ENCODE peak calls at places on chromosomes 11 and 22, in nine cellular contexts. X is body of pancreas, O is neural progenitor cell, B is fibroblast of lung, Y is esophagus squamous epithelium, R is cardiac fibroblast, T is heart left ventricle, Q is psoas muscle, G is fibroblast of mammary gland. V is an unnamed sample.

GRCh38 chr11:113119074-113119473 is 157.9 kb downstream of the NCAM1 start:
- DNase-seq in X (no peak), Q (no peak), B (peak), R (no peak), O (no peak), Y (no peak), T (peak), G (no peak), V (no peak)

GRCh38 chr11:94732617-94733292 is 35.4 kb upstream of the AMOTL1 start:
- DNase-seq in R (peak), T (peak), Y (no peak), O (no peak), Q (peak), X (no peak), B (peak), G (peak), V (peak)

GRCh38 chr11:45805305-45806071 is 539 bp downstream of the SLC35C1 start:
- DNase-seq in R (peak), T (peak), B (peak), O (peak), X (peak), Q (peak), G (peak), Y (peak), V (peak)

GRCh38 chr22:44182591-44183588 is 2.2 kb downstream of the PARVG start:
- DNase-seq in O (no peak), T (peak), G (no peak), Y (no peak), X (peak), R (no peak), Q (peak), B (no peak), V (no peak)

GRCh38 chr11:113615773-113616172 is 90.3 kb downstream of the TMPRSS5 start:
- DNase-seq in T (no peak), R (peak), Y (no peak), B (peak), Q (no peak), G (peak), X (no peak), O (no peak), V (peak)

GRCh38 chr11:27623945-27624523 is 76.2 kb downstream of the BDNF start:
- DNase-seq in O (no peak), R (no peak), T (no peak), G (no peak), Y (no peak), Q (no peak), B (no peak), X (no peak), V (no peak)

GRCh38 chr22:23692598-23693291 is 1.9 kb downstream of the RGL4 start:
- DNase-seq in Q (no peak), O (peak), T (no peak), R (no peak), B (no peak), X (no peak), G (no peak), Y (no peak), V (no peak)

GRCh38 chr22:30591191-30591587 is 521 bp downstream of the PES1 start:
- DNase-seq in R (peak), B (peak), T (no peak), Q (no peak), O (no peak), Y (no peak), X (no peak), G (peak), V (peak)

GRCh38 chr11:86497310-86497709 is 122.6 kb downstream of the CCDC81 start:
- DNase-seq in G (peak), Y (no peak), T (no peak), B (peak), R (peak), X (no peak), O (no peak), Q (no peak), V (peak)

GRCh38 chr11:62544521-62545436 is 1.8 kb downstream of the AHNAK start:
- DNase-seq in X (no peak), T (peak), O (peak), R (no peak), Y (no peak), B (peak), G (no peak), Q (peak), V (peak)

GRCh38 chr11:61601512-61601911 is 20.6 kb upstream of the SYT7 start:
- DNase-seq in R (no peak), B (no peak), Y (no peak), X (peak), Q (no peak), G (no peak), T (no peak), O (no peak), V (no peak)

GRCh38 chr11:23923357-23923756 is 573.5 kb upstream of the LUZP2 start:
- DNase-seq in O (no peak), Y (no peak), X (no peak), R (no peak), T (no peak), B (no peak), Q (no peak), G (no peak), V (no peak)

GRCh38 chr11:70854891-70855556 is 397.4 kb downstream of the SHANK2 start:
- DNase-seq in Q (no peak), T (no peak), R (no peak), O (no peak), G (no peak), B (no peak), Y (no peak), X (peak), V (no peak)

GRCh38 chr11:46762248-46762647 is 43.2 kb downstream of the F2 start:
- DNase-seq in G (no peak), O (no peak), B (no peak), T (no peak), Q (no peak), Y (no peak), R (no peak), X (no peak), V (no peak)

GRCh38 chr22:19430890-19431541 is 517 bp downstream of the HIRA start:
- DNase-seq in B (peak), R (peak), X (peak), G (peak), T (peak), Q (peak), O (peak), Y (no peak), V (peak)

GRCh38 chr22:48333816-48334735 is 1493.6 kb downstream of the BRD1 start:
- DNase-seq in O (no peak), T (no peak), B (no peak), Q (no peak), G (no peak), Y (no peak), R (no peak), X (no peak), V (no peak)

GRCh38 chr11:61087426-61088119 is 14.7 kb upstream of the CD5 start:
- DNase-seq in G (no peak), X (no peak), Q (no peak), B (no peak), R (no peak), T (no peak), O (no peak), Y (no peak), V (no peak)

GRCh38 chr11:42646959-42647358 is 664.8 kb upstream of the API5 start:
- DNase-seq in O (no peak), Q (no peak), B (no peak), T (no peak), G (no peak), X (no peak), R (no peak), Y (no peak), V (no peak)

GRCh38 chr22:27715078-27715477 is 86.5 kb downstream of the MN1 start:
- DNase-seq in Y (no peak), X (no peak), R (no peak), B (no peak), T (no peak), O (peak), G (no peak), Q (peak), V (no peak)

GRCh38 chr22:40009231-40009769 is 14.5 kb downstream of the FAM83F start:
- DNase-seq in T (no peak), O (peak), G (no peak), X (peak), R (no peak), Y (no peak), Q (no peak), B (peak), V (no peak)

GRCh38 chr11:10743354-10744035 is 7.6 kb upstream of the CTR9 start:
- DNase-seq in G (no peak), Y (no peak), R (no peak), O (no peak), B (no peak), T (no peak), X (no peak), Q (no peak), V (no peak)

GRCh38 chr22:41449321-41449720 is 2.7 kb upstream of the TOB2 start:
- DNase-seq in B (no peak), Q (no peak), O (no peak), X (no peak), G (peak), R (peak), Y (no peak), T (no peak), V (peak)

GRCh38 chr11:72378704-72379383 is 55.5 kb downstream of the CLPB start:
- DNase-seq in Y (no peak), T (peak), G (peak), R (peak), B (peak), X (peak), Q (peak), O (no peak), V (no peak)

GRCh38 chr22:17835256-17835655 is 61.0 kb upstream of the BID start:
- DNase-seq in Q (no peak), T (no peak), R (no peak), O (no peak), X (no peak), B (no peak), Y (no peak), G (no peak), V (no peak)

GRCh38 chr11:66727883-66728759 is 895 bp downstream of the SPTBN2 start:
- DNase-seq in O (peak), T (no peak), G (no peak), Q (no peak), X (peak), B (no peak), R (no peak), Y (no peak), V (no peak)

GRCh38 chr11:2306971-2307732 is 5.3 kb downstream of the TSPAN32 start:
- DNase-seq in B (peak), T (peak), O (no peak), R (no peak), X (no peak), Y (no peak), G (peak), Q (no peak), V (no peak)

GRCh38 chr11:134412508-134413333 is 679 bp upstream of the B3GAT1 start:
- DNase-seq in R (no peak), X (peak), G (no peak), Q (no peak), O (peak), B (no peak), Y (no peak), T (no peak), V (no peak)

GRCh38 chr22:39459681-39460080 is 2.9 kb downstream of the MGAT3 start:
- DNase-seq in G (no peak), O (no peak), X (no peak), R (no peak), T (no peak), B (no peak), Y (no peak), Q (no peak), V (no peak)

GRCh38 chr11:60866911-60867870 is at the start of gene ZP1:
- DNase-seq in X (no peak), G (peak), T (peak), O (no peak), Y (no peak), R (no peak), Q (no peak), B (no peak), V (no peak)

GRCh38 chr11:61019818-61020405 is 48.4 kb downstream of the CD6 start:
- DNase-seq in T (no peak), B (no peak), G (no peak), R (no peak), O (no peak), X (no peak), Y (no peak), Q (no peak), V (no peak)

GRCh38 chr11:100080821-100081220 is 606.3 kb upstream of the ARHGAP42 start:
- DNase-seq in R (no peak), O (no peak), X (no peak), B (no peak), G (no peak), Y (no peak), Q (no peak), T (no peak), V (no peak)

GRCh38 chr11:12922418-12922817 is 86.7 kb upstream of the RASSF10 start:
- DNase-seq in R (no peak), O (no peak), B (peak), G (peak), Q (no peak), X (no peak), T (no peak), Y (no peak), V (no peak)

GRCh38 chr11:11987503-11988022 is 20.9 kb downstream of the DKK3 start:
- DNase-seq in Y (no peak), T (no peak), G (peak), X (no peak), Q (no peak), B (peak), R (peak), O (no peak), V (peak)

GRCh38 chr11:3824714-3825472 is 15.9 kb downstream of the RHOG start:
- DNase-seq in Y (no peak), X (peak), R (peak), T (peak), B (peak), Q (peak), O (peak), G (peak), V (peak)

GRCh38 chr11:3855808-3856491 is 486 bp downstream of the STIM1 start:
- DNase-seq in X (peak), T (peak), O (peak), G (no peak), R (no peak), B (peak), Y (no peak), Q (peak), V (no peak)

GRCh38 chr11:106305458-106305857 is 228.0 kb downstream of the AASDHPPT start:
- DNase-seq in B (no peak), R (no peak), Y (no peak), G (no peak), Q (no peak), O (no peak), T (no peak), X (no peak), V (peak)

GRCh38 chr11:128195057-128195751 is 392.2 kb downstream of the ETS1 start:
- DNase-seq in Q (no peak), G (no peak), B (no peak), R (peak), X (no peak), O (no peak), T (no peak), Y (no peak), V (no peak)

GRCh38 chr22:37782340-37783168 is 25.2 kb upstream of the GCAT start:
- DNase-seq in O (no peak), B (peak), G (peak), T (no peak), Q (no peak), Y (no peak), R (no peak), X (no peak), V (peak)
- TF ChIP-seq CTCF in O (no peak), B (peak), G (no peak), T (no peak), Q (no peak), Y (no peak), R (no peak), X (no peak), V (no peak)

DNA sequence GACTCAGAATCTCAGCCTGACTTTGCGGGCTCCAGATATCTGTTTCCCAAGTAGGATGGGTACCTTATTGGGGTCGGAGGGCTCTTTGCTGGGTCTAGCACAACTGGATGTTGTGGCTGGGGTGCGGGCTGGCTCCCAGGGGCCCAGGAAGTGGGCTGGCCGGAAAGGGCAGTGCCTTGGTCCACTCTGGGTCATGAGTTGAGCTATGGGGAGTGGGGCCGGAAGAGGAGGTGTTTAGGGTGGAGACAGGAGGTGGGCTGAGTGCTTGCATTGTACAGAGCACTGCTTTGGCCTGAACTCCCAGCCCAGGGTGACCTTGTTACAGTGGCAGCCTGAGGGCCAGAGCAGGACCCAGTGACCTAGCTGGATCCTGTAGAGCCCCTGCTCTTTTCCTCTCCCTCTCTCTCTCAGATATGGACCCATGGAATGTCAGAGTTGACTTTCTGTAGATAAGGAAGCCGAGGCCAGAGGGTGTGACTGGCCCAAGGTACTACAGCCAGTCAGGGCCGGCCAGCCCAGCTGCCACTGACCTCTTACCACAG is 13.2 kb downstream of the PHLDB1 start:
- DNase-seq in X (no peak), Q (no peak), R (peak), B (peak), T (peak), Y (no peak), G (no peak), O (no peak), V (no peak)
- H3K4me3 ChIP-seq in X (no peak), Q (peak), R (peak), B (peak), T (peak), Y (peak), G (peak), O (peak), V (peak)

GRCh38 chr11:28697920-28698827 is 590.0 kb downstream of the METTL15 start:
- DNase-seq in G (peak), Q (peak), X (peak), R (peak), Y (no peak), O (peak), T (peak), B (peak), V (peak)
- TF ChIP-seq CTCF in G (peak), Q (peak), X (peak), R (peak), Y (peak), O (peak), T (peak), B (peak), V (peak)

DNA sequence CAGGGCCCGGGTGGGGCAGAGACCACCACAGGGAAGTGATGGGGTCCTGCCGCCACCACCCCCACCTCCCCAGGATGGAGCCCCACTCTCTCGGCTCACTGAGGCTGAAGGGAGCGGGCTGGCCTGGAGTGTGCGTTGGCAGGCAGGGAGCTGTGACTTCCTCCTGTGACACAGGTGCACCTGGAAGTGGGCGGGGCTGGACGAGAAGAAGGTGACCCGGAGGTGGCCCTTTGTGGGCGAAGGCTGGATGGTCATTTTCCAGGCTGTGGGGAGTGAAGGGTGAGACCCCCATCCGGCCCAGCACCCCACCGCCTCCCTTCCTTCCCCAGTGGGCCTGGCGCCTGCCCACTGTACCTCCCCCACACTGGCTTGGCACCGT is 15.4 kb downstream of the IL17REL start:
- DNase-seq in X (peak), R (no peak), Y (no peak), T (no peak), O (no peak), G (no peak), B (no peak), Q (no peak), V (no peak)
- H3K4me3 ChIP-seq in X (no peak), R (no peak), Y (no peak), T (no peak), O (no peak), G (no peak), B (no peak), Q (no peak), V (no peak)

GRCh38 chr11:96056581-96056980 is 132.7 kb upstream of the MTMR2 start:
- DNase-seq in T (no peak), Y (no peak), R (no peak), G (no peak), B (no peak), O (no peak), Q (no peak), X (no peak), V (no peak)
- TF ChIP-seq CTCF in T (no peak), Y (no peak), R (no peak), G (no peak), B (no peak), O (no peak), Q (no peak), X (no peak), V (no peak)

DNA sequence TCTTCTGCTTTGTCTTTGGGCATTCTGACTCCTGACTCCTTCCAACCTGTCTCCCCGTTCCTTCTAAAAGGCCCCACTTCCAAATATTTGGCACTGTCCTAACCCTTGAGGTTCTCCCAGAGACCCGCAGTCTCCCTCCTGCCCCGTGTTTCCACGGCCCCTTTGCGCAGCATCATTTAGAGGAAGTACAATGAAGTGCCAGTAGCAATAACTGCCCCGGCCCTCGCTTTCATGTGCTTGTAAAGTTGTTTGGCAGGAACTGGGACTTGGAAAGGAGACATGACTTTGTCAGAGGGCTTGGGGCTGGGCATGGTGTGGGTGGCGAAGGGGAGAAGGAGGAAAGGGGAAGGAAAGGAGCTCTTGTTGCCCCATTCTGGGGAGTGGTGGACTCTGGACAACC is 2.6 kb downstream of the CD44 start:
- DNase-seq in R (no peak), Y (no peak), Q (peak), O (no peak), B (no peak), G (no peak), T (peak), X (peak), V (no peak)
- H3K4me3 ChIP-seq in R (peak), Y (peak), Q (peak), O (no peak), B (peak), G (peak), T (peak), X (no peak), V (peak)

DNA sequence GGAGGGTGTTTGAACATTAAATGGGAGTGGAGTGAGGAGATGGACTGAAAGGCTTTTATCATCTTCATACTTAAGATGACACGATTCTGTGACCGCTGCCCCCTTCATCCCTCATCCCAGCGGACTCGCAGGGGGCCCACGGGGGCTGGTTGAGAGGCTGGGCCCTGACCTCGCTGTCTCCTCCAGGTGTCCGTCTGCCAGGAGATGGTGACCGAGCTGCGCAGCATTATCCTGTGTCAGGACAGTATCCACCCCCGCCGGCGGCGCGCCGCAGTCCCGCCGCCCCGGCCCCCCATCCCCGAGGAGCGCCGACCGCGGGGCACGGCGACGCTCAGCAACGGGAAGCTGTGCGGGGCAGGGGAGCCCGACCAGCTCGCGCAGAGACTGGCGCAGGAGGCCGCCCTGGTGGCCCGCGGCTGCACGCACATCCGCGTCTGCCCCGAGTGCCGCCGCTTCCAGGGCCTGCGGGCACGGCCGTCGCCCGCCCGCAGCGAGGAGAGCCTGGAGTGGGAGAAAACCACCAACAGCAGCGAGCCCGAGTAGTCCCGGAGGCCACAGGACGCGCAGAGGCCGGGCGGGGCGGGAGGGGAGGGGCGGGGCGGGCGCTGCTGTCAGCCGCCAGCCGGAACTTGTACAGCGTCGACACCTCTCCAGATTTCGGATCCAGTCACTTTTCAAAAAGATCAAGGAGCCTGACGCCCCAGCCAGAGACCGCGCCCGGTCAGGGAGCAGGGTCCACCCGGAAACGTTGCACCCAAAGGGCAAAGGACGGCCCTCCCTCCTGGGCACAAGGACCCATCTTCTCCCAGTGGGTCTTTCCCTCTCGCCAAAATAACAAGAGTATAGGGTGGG is 38.0 kb upstream of the TBCEL start:
- DNase-seq in Q (peak), B (peak), O (peak), Y (no peak), R (peak), G (peak), X (peak), T (peak), V (peak)
- TF ChIP-seq CTCF in Q (peak), B (no peak), O (peak), Y (no peak), R (no peak), G (no peak), X (peak), T (no peak), V (peak)